ENCODE peak calls at places on chromosomes 7 and 10, in four cellular contexts. One of them, this sample, is unnamed.

GRCh38 chr10:33955676-33956075 is 621.2 kb upstream of the NRP1 start:
- DNase-seq in prostate gland: no peak
- DNase-seq in breast epithelium: no peak
- DNase-seq in A549: no peak
- DNase-seq in this sample: no peak

GRCh38 chr7:43758861-43759683 is 592 bp downstream of the BLVRA start:
- DNase-seq in prostate gland: no peak
- DNase-seq in breast epithelium: peak
- DNase-seq in A549: no peak
- DNase-seq in this sample: peak

GRCh38 chr10:125096371-125096770 is 64.0 kb downstream of the CTBP2 start:
- DNase-seq in prostate gland: no peak
- DNase-seq in breast epithelium: no peak
- DNase-seq in A549: no peak
- DNase-seq in this sample: no peak

GRCh38 chr10:43844236-43844635 is 195.6 kb upstream of the ZNF32 start:
- DNase-seq in prostate gland: no peak
- DNase-seq in breast epithelium: no peak
- DNase-seq in A549: no peak
- DNase-seq in this sample: no peak

GRCh38 chr7:3544202-3544601 is 243.2 kb downstream of the SDK1 start:
- DNase-seq in prostate gland: no peak
- DNase-seq in breast epithelium: no peak
- DNase-seq in A549: no peak
- DNase-seq in this sample: no peak

GRCh38 chr7:142539901-142540300 is 209.4 kb upstream of the PRSS1 start:
- DNase-seq in prostate gland: no peak
- DNase-seq in breast epithelium: no peak
- DNase-seq in A549: peak
- DNase-seq in this sample: no peak

GRCh38 chr7:112201421-112201820 is 4.8 kb downstream of the DOCK4 start:
- DNase-seq in prostate gland: no peak
- DNase-seq in breast epithelium: no peak
- DNase-seq in A549: no peak
- DNase-seq in this sample: no peak

GRCh38 chr7:45697576-45698136 is 123.5 kb downstream of the ADCY1 start:
- DNase-seq in prostate gland: no peak
- DNase-seq in breast epithelium: peak
- DNase-seq in A549: no peak
- DNase-seq in this sample: no peak

GRCh38 chr7:126185959-126186580 is 1066.7 kb downstream of the GRM8 start:
- DNase-seq in prostate gland: no peak
- DNase-seq in breast epithelium: no peak
- DNase-seq in A549: no peak
- DNase-seq in this sample: no peak

GRCh38 chr7:101927389-101928306 is 110.2 kb downstream of the CUX1 start:
- DNase-seq in prostate gland: no peak
- DNase-seq in breast epithelium: no peak
- DNase-seq in A549: no peak
- DNase-seq in this sample: no peak

GRCh38 chr7:29381206-29382094 is 182.2 kb upstream of the PRR15 start:
- DNase-seq in prostate gland: peak
- DNase-seq in breast epithelium: peak
- DNase-seq in A549: no peak
- DNase-seq in this sample: no peak

GRCh38 chr7:98221611-98222532 is 10.6 kb downstream of the BHLHA15 start:
- DNase-seq in prostate gland: no peak
- DNase-seq in breast epithelium: no peak
- DNase-seq in A549: no peak
- DNase-seq in this sample: no peak

GRCh38 chr7:122975341-122975740 is 20.2 kb downstream of the TAS2R16 start:
- DNase-seq in prostate gland: no peak
- DNase-seq in breast epithelium: no peak
- DNase-seq in A549: no peak
- DNase-seq in this sample: peak

GRCh38 chr7:90771281-90771680 is 175.2 kb downstream of the CDK14 start:
- DNase-seq in prostate gland: no peak
- DNase-seq in breast epithelium: no peak
- DNase-seq in A549: no peak
- DNase-seq in this sample: no peak

GRCh38 chr7:71846160-71846559 is 566.0 kb downstream of the CALN1 start:
- DNase-seq in prostate gland: no peak
- DNase-seq in breast epithelium: no peak
- DNase-seq in A549: no peak
- DNase-seq in this sample: no peak

GRCh38 chr7:102456327-102456726 is 8.3 kb downstream of the ALKBH4 start:
- DNase-seq in prostate gland: no peak
- DNase-seq in breast epithelium: no peak
- DNase-seq in A549: no peak
- DNase-seq in this sample: no peak

GRCh38 chr10:14585287-14586193 is 189.2 kb downstream of the FAM107B start:
- DNase-seq in prostate gland: no peak
- DNase-seq in breast epithelium: no peak
- DNase-seq in A549: no peak
- DNase-seq in this sample: no peak

GRCh38 chr10:78749898-78750297 is 318.9 kb upstream of the ZMIZ1 start:
- DNase-seq in prostate gland: no peak
- DNase-seq in breast epithelium: no peak
- DNase-seq in A549: no peak
- DNase-seq in this sample: no peak

GRCh38 chr10:104614245-104614831 is 26.8 kb upstream of the SORCS3 start:
- DNase-seq in prostate gland: no peak
- DNase-seq in breast epithelium: no peak
- DNase-seq in A549: peak
- DNase-seq in this sample: peak

GRCh38 chr7:5824297-5824610 is 42.8 kb upstream of the RNF216 start:
- DNase-seq in prostate gland: no peak
- DNase-seq in breast epithelium: no peak
- DNase-seq in A549: no peak
- DNase-seq in this sample: no peak

GRCh38 chr10:83522881-83523386 is 616.4 kb upstream of the GHITM start:
- DNase-seq in prostate gland: no peak
- DNase-seq in breast epithelium: no peak
- DNase-seq in A549: no peak
- DNase-seq in this sample: no peak

GRCh38 chr10:61974611-61975010 is 73.1 kb downstream of the ARID5B start:
- DNase-seq in prostate gland: no peak
- DNase-seq in breast epithelium: no peak
- DNase-seq in A549: no peak
- DNase-seq in this sample: no peak

GRCh38 chr7:127667017-127667670 is 15.2 kb downstream of the SND1 start:
- DNase-seq in prostate gland: no peak
- DNase-seq in breast epithelium: no peak
- DNase-seq in A549: peak
- DNase-seq in this sample: no peak

GRCh38 chr10:131129544-131129943 is 182.0 kb downstream of the TCERG1L start:
- DNase-seq in prostate gland: no peak
- DNase-seq in breast epithelium: no peak
- DNase-seq in A549: no peak
- DNase-seq in this sample: no peak

GRCh38 chr10:92699518-92700272 is 9.9 kb downstream of the HHEX start:
- DNase-seq in prostate gland: no peak
- DNase-seq in breast epithelium: peak
- DNase-seq in A549: peak
- DNase-seq in this sample: no peak

GRCh38 chr10:99548041-99548530 is 15.3 kb downstream of the NKX2-3 start:
- DNase-seq in prostate gland: no peak
- DNase-seq in breast epithelium: no peak
- DNase-seq in A549: peak
- DNase-seq in this sample: no peak

GRCh38 chr10:72800000-72800740 is 93.4 kb upstream of the OIT3 start:
- DNase-seq in prostate gland: no peak
- DNase-seq in breast epithelium: no peak
- DNase-seq in A549: no peak
- DNase-seq in this sample: no peak

GRCh38 chr7:42237891-42238531 is 1.0 kb upstream of the GLI3 start:
- DNase-seq in prostate gland: peak
- DNase-seq in breast epithelium: peak
- DNase-seq in A549: no peak
- DNase-seq in this sample: peak

GRCh38 chr10:114163062-114163861 is 10.7 kb downstream of the CCDC186 start:
- DNase-seq in prostate gland: no peak
- DNase-seq in breast epithelium: no peak
- DNase-seq in A549: no peak
- DNase-seq in this sample: no peak

GRCh38 chr7:73893342-73894101 is 32.6 kb downstream of the TMEM270 start:
- DNase-seq in prostate gland: peak
- DNase-seq in breast epithelium: peak
- DNase-seq in A549: no peak
- DNase-seq in this sample: no peak

GRCh38 chr7:73887762-73888161 is 26.8 kb downstream of the TMEM270 start:
- DNase-seq in prostate gland: no peak
- DNase-seq in breast epithelium: no peak
- DNase-seq in A549: no peak
- DNase-seq in this sample: no peak

GRCh38 chr7:73890541-73891147 is 29.7 kb downstream of the TMEM270 start:
- DNase-seq in prostate gland: no peak
- DNase-seq in breast epithelium: no peak
- DNase-seq in A549: no peak
- DNase-seq in this sample: no peak

GRCh38 chr7:73892003-73892975 is 31.3 kb downstream of the TMEM270 start:
- DNase-seq in prostate gland: peak
- DNase-seq in breast epithelium: peak
- DNase-seq in A549: no peak
- DNase-seq in this sample: peak

GRCh38 chr7:73891178-73891885 is 30.4 kb downstream of the TMEM270 start:
- DNase-seq in prostate gland: no peak
- DNase-seq in breast epithelium: no peak
- DNase-seq in A549: peak
- DNase-seq in this sample: peak
- TF ChIP-seq CTCF in prostate gland: no peak
- TF ChIP-seq CTCF in breast epithelium: no peak
- TF ChIP-seq CTCF in A549: no peak
- TF ChIP-seq CTCF in this sample: no peak

GRCh38 chr7:96355990-96356506 is 34.1 kb upstream of the SLC25A13 start:
- DNase-seq in prostate gland: no peak
- DNase-seq in breast epithelium: no peak
- DNase-seq in A549: no peak
- DNase-seq in this sample: no peak
- TF ChIP-seq CTCF in prostate gland: no peak
- TF ChIP-seq CTCF in breast epithelium: no peak
- TF ChIP-seq CTCF in A549: no peak
- TF ChIP-seq CTCF in this sample: no peak

GRCh38 chr10:5977471-5978370 is at the start of gene IL15RA:
- DNase-seq in prostate gland: peak
- DNase-seq in breast epithelium: peak
- DNase-seq in A549: peak
- DNase-seq in this sample: peak
- TF ChIP-seq CTCF in prostate gland: peak
- TF ChIP-seq CTCF in breast epithelium: no peak
- TF ChIP-seq CTCF in A549: peak
- TF ChIP-seq CTCF in this sample: no peak

GRCh38 chr10:75294518-75294865 is 58.7 kb upstream of the COMTD1 start:
- DNase-seq in prostate gland: peak
- DNase-seq in breast epithelium: no peak
- DNase-seq in A549: peak
- DNase-seq in this sample: no peak

GRCh38 chr10:75295901-75296441 is 60.2 kb upstream of the COMTD1 start:
- DNase-seq in prostate gland: no peak
- DNase-seq in breast epithelium: no peak
- DNase-seq in A549: no peak
- DNase-seq in this sample: no peak

GRCh38 chr10:75293456-75293840 is 57.7 kb upstream of the COMTD1 start:
- DNase-seq in prostate gland: no peak
- DNase-seq in breast epithelium: no peak
- DNase-seq in A549: no peak
- DNase-seq in this sample: no peak

GRCh38 chr10:75294031-75294437 is 58.3 kb upstream of the COMTD1 start:
- DNase-seq in prostate gland: no peak
- DNase-seq in breast epithelium: no peak
- DNase-seq in A549: no peak
- DNase-seq in this sample: no peak

GRCh38 chr10:75294866-75295692 is 59.3 kb upstream of the COMTD1 start:
- DNase-seq in prostate gland: peak
- DNase-seq in breast epithelium: peak
- DNase-seq in A549: peak
- DNase-seq in this sample: peak
- TF ChIP-seq CTCF in prostate gland: peak
- TF ChIP-seq CTCF in breast epithelium: peak
- TF ChIP-seq CTCF in A549: peak
- TF ChIP-seq CTCF in this sample: peak

DNA sequence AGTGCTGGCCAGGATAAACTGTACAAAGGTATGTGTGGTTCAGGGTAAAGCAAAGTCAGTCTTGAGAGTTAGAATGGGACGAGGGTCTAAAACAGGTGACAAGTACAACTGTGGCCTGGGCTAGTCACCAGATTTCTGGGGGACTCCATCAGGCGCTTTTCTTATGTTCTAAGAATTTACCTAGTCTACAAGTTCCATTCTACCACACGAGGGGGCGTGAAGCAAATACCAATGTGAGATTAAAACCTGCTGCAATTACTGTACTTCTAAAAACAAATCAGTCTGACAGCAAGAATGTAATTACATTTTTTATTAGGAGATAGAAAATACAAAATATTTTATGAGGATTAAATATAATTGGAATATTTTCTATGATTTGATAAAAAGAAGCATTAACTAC is 146.5 kb downstream of the ALOX5 start:
- DNase-seq in prostate gland: no peak
- DNase-seq in breast epithelium: no peak
- DNase-seq in A549: no peak
- DNase-seq in this sample: no peak
- TF ChIP-seq CTCF in prostate gland: no peak
- TF ChIP-seq CTCF in breast epithelium: no peak
- TF ChIP-seq CTCF in A549: no peak
- TF ChIP-seq CTCF in this sample: no peak

DNA sequence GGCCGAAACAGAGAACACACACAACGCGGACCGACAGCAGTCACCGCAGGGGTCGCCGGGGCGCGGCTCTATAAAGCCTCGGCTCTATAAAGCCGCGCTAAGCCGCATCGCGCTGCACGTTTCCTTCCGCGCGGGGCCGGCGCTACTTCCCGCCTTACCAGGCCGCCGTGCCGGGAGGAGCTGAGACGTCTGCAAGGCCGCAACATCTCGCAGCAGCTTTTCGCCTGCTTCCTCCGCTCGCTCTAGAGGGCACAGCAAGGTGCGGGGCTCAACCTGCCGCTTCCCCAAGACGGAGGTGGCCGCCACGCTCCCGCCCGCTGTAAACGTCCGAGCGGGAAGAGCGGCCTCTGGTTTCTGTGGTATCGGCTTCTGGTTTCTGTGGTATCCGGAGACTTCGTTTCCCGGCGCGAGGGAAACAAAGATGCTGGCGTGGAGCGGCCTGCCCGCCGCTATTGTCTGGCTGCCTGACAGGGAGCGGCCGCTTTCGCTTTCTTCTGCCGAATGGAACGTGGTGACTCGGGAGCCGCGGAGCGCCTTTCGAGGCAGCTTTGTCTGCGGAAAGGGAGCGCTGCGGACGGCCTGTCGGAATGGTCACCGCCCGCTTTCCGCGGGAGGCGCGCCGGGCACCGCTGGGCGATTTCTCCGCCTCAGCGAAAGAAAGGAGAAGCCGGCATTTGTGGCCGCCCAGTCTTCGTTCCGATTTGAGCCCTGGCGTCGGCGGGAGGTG is 91.8 kb downstream of the SPAG6 start:
- DNase-seq in prostate gland: peak
- DNase-seq in breast epithelium: peak
- DNase-seq in A549: peak
- DNase-seq in this sample: peak
- TF ChIP-seq CTCF in prostate gland: no peak
- TF ChIP-seq CTCF in breast epithelium: no peak
- TF ChIP-seq CTCF in A549: no peak
- TF ChIP-seq CTCF in this sample: no peak

This sample was measured in Calu3.